ENCODE peak calls at places on chromosome 1, in eight cellular contexts. I is IMR-90, W is HCT116, Y is A549, N is tibial nerve, B is H1, E is esophagus muscularis mucosa, V is body of pancreas. L is an unnamed sample.

GRCh38 chr1:198258491-198258890 is 101.7 kb downstream of the NEK7 start:
- DNase-seq in B (no peak), W (no peak), Y (no peak), E (no peak), N (no peak), V (no peak), I (peak), L (no peak)

GRCh38 chr1:101239095-101240040 is 2.5 kb downstream of the S1PR1 start:
- DNase-seq in N (no peak), V (no peak), B (no peak), Y (no peak), E (no peak), W (no peak), I (no peak), L (no peak)

GRCh38 chr1:58524353-58524945 is 22.1 kb downstream of the OMA1 start:
- DNase-seq in V (no peak), B (no peak), E (no peak), I (peak), N (no peak), Y (no peak), W (no peak), L (no peak)

GRCh38 chr1:27521336-27522147 is 31.6 kb upstream of the WASF2 start:
- DNase-seq in I (no peak), Y (no peak), V (no peak), W (no peak), N (no peak), E (no peak), B (no peak), L (no peak)

GRCh38 chr1:53321366-53321765 is 6.5 kb downstream of the LRP8 start:
- DNase-seq in I (no peak), Y (peak), E (no peak), N (no peak), V (no peak), B (no peak), W (no peak), L (no peak)

GRCh38 chr1:170296642-170297041 is 150.9 kb downstream of the NTMT2 start:
- DNase-seq in E (no peak), W (peak), B (no peak), N (no peak), I (peak), V (no peak), Y (no peak), L (no peak)

GRCh38 chr1:13714851-13715250 is 14.9 kb downstream of the PRDM2 start:
- DNase-seq in W (no peak), E (no peak), B (no peak), I (no peak), V (no peak), N (no peak), Y (no peak), L (no peak)

GRCh38 chr1:10782491-10783244 is 13.8 kb downstream of the CASZ1 start:
- DNase-seq in N (no peak), B (no peak), E (no peak), Y (no peak), I (no peak), V (no peak), W (no peak), L (no peak)

GRCh38 chr1:211551628-211552465 is 27.1 kb downstream of the SLC30A1 start:
- DNase-seq in V (no peak), I (peak), B (no peak), E (peak), W (no peak), N (no peak), Y (no peak), L (no peak)

GRCh38 chr1:2480986-2481364 is 4.9 kb downstream of the PLCH2 start:
- DNase-seq in E (no peak), W (no peak), I (no peak), N (no peak), B (no peak), V (no peak), Y (no peak), L (no peak)

GRCh38 chr1:19597463-19598309 is 46.4 kb upstream of the NBL1 start:
- DNase-seq in I (peak), N (no peak), E (peak), B (no peak), Y (peak), W (peak), V (no peak), L (no peak)

GRCh38 chr1:8047686-8048522 is 21.8 kb upstream of the ERRFI1 start:
- DNase-seq in B (no peak), W (peak), V (no peak), I (peak), Y (no peak), E (no peak), N (no peak), L (no peak)

GRCh38 chr1:201551877-201552731 is 13.2 kb downstream of the NAV1 start:
- DNase-seq in B (no peak), E (no peak), V (peak), N (no peak), W (peak), Y (peak), I (peak), L (no peak)

GRCh38 chr1:45319761-45320160 is 6.9 kb upstream of the HPDL start:
- DNase-seq in I (no peak), W (no peak), Y (no peak), B (no peak), E (no peak), V (no peak), N (no peak), L (no peak)

GRCh38 chr1:162930532-162931438 is 69.8 kb upstream of the CCDC190 start:
- DNase-seq in B (no peak), N (no peak), V (no peak), Y (no peak), E (no peak), W (no peak), I (no peak), L (no peak)

GRCh38 chr1:228315945-228316588 is 90.6 kb downstream of the TRIM11 start:
- DNase-seq in E (no peak), N (peak), Y (no peak), V (peak), I (no peak), B (no peak), W (no peak), L (no peak)

GRCh38 chr1:100065183-100065968 is 67.4 kb downstream of the SASS6 start:
- DNase-seq in V (no peak), E (no peak), N (no peak), W (no peak), I (no peak), Y (no peak), B (no peak), L (no peak)

GRCh38 chr1:54275349-54275748 is 75.4 kb downstream of the MRPL37 start:
- DNase-seq in B (no peak), I (peak), V (peak), N (no peak), Y (no peak), E (peak), W (no peak), L (peak)

GRCh38 chr1:23529146-23530088 is 1.6 kb downstream of the E2F2 start:
- DNase-seq in V (no peak), W (no peak), Y (no peak), N (no peak), I (no peak), B (no peak), E (no peak), L (peak)

GRCh38 chr1:220696863-220697231 is 6.7 kb downstream of the C1orf115 start:
- DNase-seq in E (peak), V (no peak), Y (no peak), I (peak), B (no peak), N (no peak), W (no peak), L (no peak)
- TF ChIP-seq POLR2A in E (no peak), V (no peak), Y (no peak), I (no peak), B (no peak), N (no peak), W (no peak), L (no peak)

DNA sequence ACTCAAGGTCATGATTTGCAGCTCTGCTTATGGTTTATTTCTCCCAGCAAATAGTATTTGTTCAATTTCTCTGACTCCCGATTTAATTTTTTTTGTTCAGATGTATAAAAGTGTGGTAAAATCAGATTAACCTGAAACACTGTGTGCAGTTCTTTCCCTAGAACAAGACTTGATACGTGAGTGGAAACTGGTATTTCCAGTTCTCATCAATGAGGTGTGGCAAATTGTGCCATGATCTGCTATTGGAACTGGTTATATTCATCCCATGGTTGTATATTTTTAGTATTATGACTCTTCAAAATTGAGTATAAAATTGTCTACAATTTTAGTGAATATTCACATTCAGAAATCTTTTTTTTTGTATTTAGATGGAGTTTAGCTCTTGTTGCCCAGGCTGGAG is 76.8 kb upstream of the IVNS1ABP start:
- DNase-seq in I (no peak), E (no peak), B (no peak), Y (no peak), N (no peak), W (no peak), V (no peak), L (no peak)
- H3K4me3 ChIP-seq in I (no peak), E (no peak), B (no peak), Y (no peak), N (no peak), W (no peak), V (no peak), L (no peak)

GRCh38 chr1:38641661-38642060 is 217.9 kb downstream of the RRAGC start:
- DNase-seq in E (peak), Y (no peak), V (no peak), W (no peak), I (no peak), N (no peak), B (no peak), L (no peak)

GRCh38 chr1:38644092-38644491 is 215.5 kb downstream of the RRAGC start:
- DNase-seq in I (no peak), Y (no peak), V (no peak), W (no peak), B (no peak), E (peak), N (no peak), L (no peak)

DNA sequence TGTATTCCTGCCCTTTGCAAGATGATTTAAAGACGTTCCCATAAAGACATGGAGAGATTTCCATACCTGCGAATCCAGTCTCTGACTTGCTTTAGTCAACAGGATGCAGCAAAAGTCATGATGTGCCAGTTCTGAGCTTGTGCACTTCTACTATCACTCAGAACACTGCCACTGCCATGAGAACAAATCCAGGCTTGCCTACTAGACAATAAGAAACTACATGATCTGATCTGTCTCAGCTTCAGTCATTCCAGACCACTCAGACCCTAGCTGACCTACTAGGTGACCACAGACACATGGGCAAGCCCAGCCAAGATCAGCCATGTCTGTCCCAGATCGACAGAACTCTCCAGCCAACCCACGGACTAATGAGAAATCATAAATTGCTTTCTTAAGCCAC is 219.2 kb downstream of the RRAGC start:
- DNase-seq in N (no peak), V (no peak), W (no peak), B (no peak), E (no peak), Y (no peak), I (no peak), L (no peak)
- TF ChIP-seq POLR2A in N (no peak), V (no peak), W (no peak), B (no peak), E (no peak), Y (no peak), I (no peak), L (no peak)

GRCh38 chr1:217342105-217342504 is 288.8 kb downstream of the GPATCH2 start:
- DNase-seq in N (no peak), B (no peak), I (no peak), E (no peak), Y (no peak), W (no peak), V (no peak), L (no peak)
- H3K4me3 ChIP-seq in N (no peak), B (no peak), I (no peak), E (no peak), Y (no peak), W (no peak), V (no peak), L (no peak)

L was measured in transverse colon.